ENCODE peak calls at places on chromosomes 6 and 20, in nine cellular contexts. C is adrenal gland, O is HepG2, N is RWPE2, V is gastrocnemius medialis, G is H1, F is body of pancreas, U is lower lobe of right lung, Y is left ventricle myocardium inferior. R is an unnamed sample. For H3K4me1, the result is how much of the 10 kb centered on the place peaks cover.

GRCh38 chr6:118580585-118581419 is 32.7 kb downstream of the PLN start:
- DNase-seq in O (peak), C (peak), Y (no peak), G (peak), F (peak), U (no peak), V (peak), N (no peak), R (no peak)

GRCh38 chr6:66516377-66516776 is 809.4 kb upstream of the EYS start:
- DNase-seq in C (no peak), Y (no peak), O (no peak), V (no peak), U (no peak), N (no peak), G (no peak), F (no peak), R (no peak)

GRCh38 chr6:71727632-71728294 is 158.6 kb upstream of the RIMS1 start:
- DNase-seq in C (no peak), V (no peak), F (no peak), G (no peak), O (no peak), U (no peak), Y (no peak), N (no peak), R (no peak)

GRCh38 chr20:21505161-21505809 is 8.6 kb downstream of the NKX2-2 start:
- DNase-seq in O (peak), N (no peak), F (peak), V (peak), G (no peak), C (peak), U (peak), Y (peak), R (peak)

GRCh38 chr6:167543602-167544506 is 219.0 kb downstream of the TTLL2 start:
- DNase-seq in U (no peak), F (no peak), G (no peak), Y (peak), C (no peak), O (no peak), V (peak), N (no peak), R (no peak)

GRCh38 chr6:134098276-134098675 is 45.9 kb upstream of the SLC2A12 start:
- DNase-seq in G (no peak), C (no peak), F (no peak), N (no peak), V (no peak), Y (no peak), U (no peak), O (no peak), R (no peak)

GRCh38 chr6:903746-904145 is 210.8 kb upstream of the EXOC2 start:
- DNase-seq in O (no peak), F (no peak), U (no peak), V (no peak), G (no peak), Y (no peak), N (no peak), C (no peak), R (no peak)

GRCh38 chr6:7147051-7147671 is 39.4 kb downstream of the RREB1 start:
- DNase-seq in G (no peak), N (no peak), U (no peak), O (no peak), F (no peak), V (no peak), C (no peak), Y (no peak), R (no peak)

GRCh38 chr6:6657085-6657819 is 68.7 kb downstream of the LY86 start:
- DNase-seq in F (no peak), Y (no peak), N (no peak), G (no peak), V (no peak), C (no peak), U (no peak), O (no peak), R (no peak)

GRCh38 chr6:149153637-149154036 is 163.9 kb upstream of the TAB2 start:
- DNase-seq in O (no peak), G (no peak), U (no peak), V (no peak), C (no peak), F (no peak), Y (no peak), N (no peak), R (no peak)

GRCh38 chr6:149158076-149158475 is 159.4 kb upstream of the TAB2 start:
- DNase-seq in C (no peak), F (no peak), N (no peak), G (no peak), V (no peak), Y (no peak), U (no peak), O (no peak), R (no peak)

GRCh38 chr6:149154137-149154900 is 163.2 kb upstream of the TAB2 start:
- DNase-seq in V (no peak), G (no peak), C (no peak), F (no peak), U (no peak), O (no peak), Y (no peak), N (no peak), R (no peak)

GRCh38 chr6:149160943-149161342 is 156.6 kb upstream of the TAB2 start:
- DNase-seq in O (peak), Y (no peak), C (no peak), N (no peak), G (no peak), V (no peak), U (no peak), F (no peak), R (no peak)

DNA sequence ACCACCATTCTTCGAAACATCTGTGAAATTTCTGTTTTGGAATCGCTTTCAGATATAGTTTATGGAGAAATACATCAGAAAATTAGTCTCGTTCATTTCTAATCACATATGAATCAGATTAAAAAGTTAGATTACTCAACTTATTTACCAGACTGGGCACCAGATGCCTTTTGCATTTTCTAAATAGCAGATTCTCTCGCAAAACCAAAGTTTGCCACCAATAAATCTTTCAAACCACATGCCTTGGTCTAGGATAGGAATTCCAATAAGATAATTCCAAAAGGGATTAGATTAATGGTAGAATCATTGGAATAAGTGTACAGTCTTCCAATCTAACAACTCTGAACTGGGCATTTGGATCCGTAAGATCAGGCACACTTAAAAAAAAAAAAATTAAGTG is 160.4 kb upstream of the TAB2 start:
- DNase-seq in F (no peak), C (no peak), U (no peak), O (no peak), N (no peak), V (no peak), G (no peak), Y (no peak), R (no peak)
- H3K27ac ChIP-seq in F (no peak), C (no peak), U (no peak), O (no peak), N (no peak), V (no peak), G (no peak), Y (no peak), R (no peak)

GRCh38 chr6:139595183-139595582 is 220.7 kb upstream of the CITED2 start:
- DNase-seq in Y (no peak), V (no peak), G (no peak), F (no peak), N (no peak), U (no peak), O (no peak), C (no peak), R (no peak)
- H3K4me1 ChIP-seq in Y (under half), V (under half), G (under half), F (half or more), N (under half), U (under half), O (under half), C (under half), R (under half)

GRCh38 chr6:150857062-150857905 is 8.2 kb upstream of the MTHFD1L start:
- DNase-seq in Y (no peak), O (peak), N (peak), U (no peak), F (no peak), G (no peak), V (no peak), C (peak), R (no peak)
- H3K4me3 ChIP-seq in Y (no peak), O (no peak), N (no peak), U (no peak), F (no peak), G (no peak), V (no peak), C (peak), R (no peak)

DNA sequence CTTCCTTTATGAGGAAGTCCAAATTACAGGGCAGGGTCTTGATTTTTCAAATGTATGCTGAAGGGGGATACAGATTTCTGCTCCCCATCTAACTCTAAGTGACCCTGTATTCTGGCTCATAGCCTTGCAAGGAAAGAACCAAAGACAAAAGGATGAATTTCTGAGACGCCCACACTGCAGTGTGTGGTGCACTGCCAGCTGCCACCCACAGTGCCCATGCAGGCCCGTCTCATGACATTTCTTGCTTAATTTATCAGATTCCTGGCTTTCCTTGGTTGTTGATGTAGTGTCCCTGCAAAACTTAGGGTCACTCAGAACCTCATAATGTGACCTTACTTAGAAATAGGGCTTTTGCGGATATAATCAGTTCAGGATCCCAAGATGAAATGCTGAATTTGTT is 68.0 kb downstream of the CBLN4 start:
- DNase-seq in F (no peak), N (no peak), Y (no peak), C (no peak), G (no peak), V (no peak), U (no peak), O (no peak), R (no peak)
- H3K27ac ChIP-seq in F (no peak), N (no peak), Y (no peak), C (no peak), G (no peak), V (no peak), U (no peak), O (no peak), R (no peak)

GRCh38 chr20:37990571-37991151 is 42.6 kb downstream of the TTI1 start:
- DNase-seq in C (peak), O (peak), N (peak), Y (peak), V (peak), G (no peak), U (peak), F (peak), R (peak)
- H3K4me1 ChIP-seq in C (under half), O (under half), N (half or more), Y (half or more), V (half or more), G (under half), U (half or more), F (under half), R (under half)

DNA sequence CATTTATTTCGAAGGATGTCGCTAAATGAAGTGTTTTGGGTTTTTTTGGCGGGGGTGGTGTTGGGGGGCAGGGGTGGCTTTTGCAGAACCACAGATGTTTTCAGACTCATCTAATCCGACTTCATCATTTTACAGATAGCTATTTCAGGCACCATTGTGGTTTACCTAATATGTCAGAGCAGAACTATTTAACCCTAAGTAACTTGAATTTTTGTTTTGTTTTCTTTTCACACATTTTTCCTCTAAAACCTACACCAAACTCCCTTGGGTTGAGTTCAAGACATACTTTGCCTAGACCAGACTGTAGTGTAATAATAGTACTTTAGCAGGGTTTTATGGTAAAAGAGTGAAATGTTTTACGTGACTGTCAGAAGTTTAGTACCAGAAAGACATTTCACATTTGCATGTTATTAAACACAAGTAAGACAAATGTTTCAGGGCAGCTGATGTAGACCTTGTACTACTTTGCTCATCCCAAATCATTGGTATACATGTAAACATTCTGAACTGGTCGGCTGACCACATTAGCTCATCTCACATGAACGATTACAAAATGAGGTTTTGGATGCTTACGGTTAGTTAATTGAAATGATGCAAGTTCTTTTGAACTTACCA is 37.7 kb downstream of the MAP3K4 start:
- DNase-seq in C (no peak), N (no peak), V (no peak), F (no peak), O (no peak), G (no peak), Y (no peak), U (no peak), R (no peak)
- H3K4me3 ChIP-seq in C (no peak), N (no peak), V (no peak), F (no peak), O (no peak), G (no peak), Y (no peak), U (no peak), R (no peak)

GRCh38 chr20:11375966-11376365 is 541.7 kb upstream of the BTBD3 start:
- DNase-seq in V (no peak), F (no peak), G (no peak), Y (no peak), N (no peak), C (no peak), O (no peak), U (no peak), R (no peak)
- H3K27ac ChIP-seq in V (no peak), F (no peak), G (no peak), Y (no peak), N (peak), C (no peak), O (no peak), U (no peak), R (no peak)